ENCODE peak calls at places on chromosomes 11 and 22, in seven cellular contexts. N, L, I, R, X, P and E are unnamed samples.

GRCh38 chr11:7555067-7555699 is 41.4 kb downstream of the PPFIBP2 start:
- DNase-seq in N (peak), L (no peak), I (peak), R (no peak), X (peak), P (no peak), E (peak)

GRCh38 chr22:20805972-20806471 is 32.1 kb downstream of the SERPIND1 start:
- DNase-seq in N (no peak), L (no peak), I (no peak), R (no peak), X (no peak), P (peak), E (no peak)

GRCh38 chr22:27204817-27205216 is 547.4 kb downstream of the MIAT start:
- DNase-seq in N (no peak), L (no peak), I (no peak), R (no peak), X (no peak), P (no peak), E (no peak)

GRCh38 chr11:113514856-113515255 is 39.7 kb upstream of the DRD2 start:
- DNase-seq in N (no peak), L (no peak), I (no peak), R (no peak), X (no peak), P (no peak), E (no peak)

GRCh38 chr22:36808611-36809344 is 8.1 kb downstream of the PVALB start:
- DNase-seq in N (no peak), L (no peak), I (no peak), R (no peak), X (no peak), P (no peak), E (no peak)

GRCh38 chr22:44931077-44931540 is 78.7 kb downstream of the PHF21B start:
- DNase-seq in N (no peak), L (no peak), I (peak), R (no peak), X (no peak), P (peak), E (no peak)

GRCh38 chr11:85810521-85810870 is 445 bp downstream of the SYTL2 start:
- DNase-seq in N (no peak), L (no peak), I (no peak), R (no peak), X (no peak), P (no peak), E (peak)

GRCh38 chr22:39514373-39514973 is 5.9 kb upstream of the ATF4 start:
- DNase-seq in N (peak), L (no peak), I (peak), R (no peak), X (no peak), P (peak), E (no peak)

GRCh38 chr11:45339754-45340519 is 53.8 kb upstream of the SYT13 start:
- DNase-seq in N (peak), L (peak), I (peak), R (peak), X (peak), P (peak), E (peak)

GRCh38 chr11:34840736-34841386 is 75.3 kb downstream of the APIP start:
- DNase-seq in N (no peak), L (no peak), I (no peak), R (no peak), X (no peak), P (peak), E (no peak)

GRCh38 chr22:33866521-33866920 is 53.8 kb downstream of the LARGE1 start:
- DNase-seq in N (no peak), L (no peak), I (no peak), R (no peak), X (no peak), P (no peak), E (no peak)

GRCh38 chr22:36331912-36332622 is 55.7 kb downstream of the MYH9 start:
- DNase-seq in N (peak), L (no peak), I (peak), R (no peak), X (no peak), P (peak), E (no peak)

GRCh38 chr11:15769203-15769602 is 587.1 kb downstream of the SOX6 start:
- DNase-seq in N (no peak), L (no peak), I (no peak), R (no peak), X (no peak), P (no peak), E (no peak)

GRCh38 chr22:35986085-35986484 is 42.5 kb downstream of the RBFOX2 start:
- DNase-seq in N (no peak), L (no peak), I (no peak), R (no peak), X (no peak), P (peak), E (no peak)

GRCh38 chr11:4539603-4540219 is 5.3 kb upstream of the OR52M1 start:
- DNase-seq in N (peak), L (peak), I (peak), R (no peak), X (no peak), P (peak), E (no peak)

GRCh38 chr22:32695451-32695891 is 106.0 kb upstream of the TIMP3 start:
- DNase-seq in N (no peak), L (no peak), I (no peak), R (no peak), X (no peak), P (peak), E (no peak)

GRCh38 chr11:31237819-31238771 is 131.4 kb downstream of the DCDC1 start:
- DNase-seq in N (no peak), L (no peak), I (no peak), R (no peak), X (no peak), P (no peak), E (no peak)

GRCh38 chr22:16953206-16954059 is 54.6 kb downstream of the GAB4 start:
- DNase-seq in N (no peak), L (no peak), I (no peak), R (no peak), X (no peak), P (no peak), E (no peak)

GRCh38 chr11:43410394-43410793 is 51.7 kb downstream of the TTC17 start:
- DNase-seq in N (no peak), L (no peak), I (no peak), R (no peak), X (no peak), P (no peak), E (no peak)

GRCh38 chr11:36360833-36361232 is 64.7 kb downstream of the PRR5L start:
- DNase-seq in N (no peak), L (no peak), I (no peak), R (no peak), X (no peak), P (no peak), E (no peak)

GRCh38 chr22:50508897-50509296 is 873 bp downstream of the NCAPH2 start:
- DNase-seq in N (no peak), L (no peak), I (no peak), R (no peak), X (no peak), P (no peak), E (no peak)

GRCh38 chr11:83042966-83043711 is 28.6 kb downstream of the RAB30 start:
- DNase-seq in N (no peak), L (no peak), I (no peak), R (no peak), X (no peak), P (no peak), E (no peak)

GRCh38 chr11:92550411-92550810 is 325.8 kb downstream of the FAT3 start:
- DNase-seq in N (no peak), L (no peak), I (peak), R (no peak), X (no peak), P (no peak), E (no peak)

GRCh38 chr11:10322830-10323792 is 18.2 kb downstream of the ADM start:
- DNase-seq in N (no peak), L (no peak), I (peak), R (no peak), X (no peak), P (peak), E (no peak)

GRCh38 chr22:17120281-17120680 is 879 bp downstream of the TMEM121B start:
- DNase-seq in N (no peak), L (peak), I (no peak), R (peak), X (no peak), P (peak), E (no peak)

GRCh38 chr11:124481365-124482323 is 36.1 kb upstream of the OR8B8 start:
- DNase-seq in N (no peak), L (no peak), I (peak), R (no peak), X (no peak), P (peak), E (peak)

GRCh38 chr11:66858186-66858938 is 1.5 kb downstream of the LRFN4 start:
- DNase-seq in N (no peak), L (no peak), I (no peak), R (no peak), X (no peak), P (no peak), E (no peak)

GRCh38 chr11:99370557-99371200 is 349.9 kb downstream of the CNTN5 start:
- DNase-seq in N (no peak), L (no peak), I (no peak), R (no peak), X (no peak), P (peak), E (peak)